ENCODE peak calls at places on chromosomes 3 and 15, in nine cellular contexts. R, P, I, J, O, M, V, S and E are unnamed samples.

GRCh38 chr15:101646652-101647051 is 5.5 kb downstream of the TM2D3 start:
- DNase-seq in I (no peak), S (no peak), P (no peak), R (no peak), M (peak; percentile 43), J (no peak), O (no peak), V (no peak), E (no peak)

GRCh38 chr3:127072971-127073851 is 90.3 kb downstream of the PLXNA1 start:
- DNase-seq in V (no peak), R (no peak), M (no peak), J (no peak), S (no peak), I (no peak), P (no peak), O (no peak), E (no peak)

GRCh38 chr15:31328425-31328998 is 1.9 kb downstream of the KLF13 start:
- DNase-seq in V (peak; percentile 7), R (peak; percentile 37), S (peak; percentile 30), J (peak; percentile 81), I (no peak), P (no peak), M (no peak), O (no peak), E (no peak)

GRCh38 chr15:63071288-63071909 is 28.9 kb downstream of the TPM1 start:
- DNase-seq in P (no peak), V (no peak), J (no peak), R (no peak), O (no peak), S (no peak), I (no peak), M (no peak), E (no peak)

GRCh38 chr15:79496838-79497237 is 64.7 kb downstream of the MINAR1 start:
- DNase-seq in S (no peak), V (no peak), O (no peak), M (no peak), J (no peak), R (no peak), P (no peak), I (no peak), E (no peak)

GRCh38 chr15:40464595-40465185 is 6.1 kb upstream of the CHST14 start:
- DNase-seq in J (no peak), P (no peak), S (no peak), M (no peak), O (no peak), V (no peak), R (no peak), I (no peak), E (no peak)

GRCh38 chr3:181105636-181106035 is 116.1 kb upstream of the DNAJC19 start:
- DNase-seq in S (no peak), I (no peak), M (no peak), V (no peak), P (no peak), J (no peak), R (no peak), O (no peak), E (no peak)

GRCh38 chr15:101115887-101116680 is 135.8 kb downstream of the CHSY1 start:
- DNase-seq in S (no peak), J (no peak), I (peak; percentile 17), P (no peak), V (no peak), R (no peak), O (no peak), M (peak; percentile 63), E (no peak)

GRCh38 chr15:70466895-70467529 is 296.3 kb downstream of the UACA start:
- DNase-seq in S (peak; percentile 55), I (no peak), M (peak; percentile 39), P (peak; percentile 12), O (peak; percentile 43), R (peak; percentile 71), J (peak; percentile 69), V (peak; percentile 72), E (peak; percentile 65)

GRCh38 chr3:117059054-117059989 is 349.7 kb downstream of the TUSC7 start:
- DNase-seq in P (peak; percentile 20), M (no peak), I (no peak), R (peak; percentile 19), V (no peak), O (no peak), S (peak; percentile 0), J (no peak), E (no peak)

GRCh38 chr3:27657404-27657803 is 64.7 kb downstream of the EOMES start:
- DNase-seq in O (peak; percentile 31), S (no peak), J (no peak), V (no peak), M (no peak), I (no peak), R (peak; percentile 24), P (no peak), E (no peak)

GRCh38 chr3:195407511-195408409 is 35.1 kb downstream of the ACAP2 start:
- DNase-seq in V (no peak), P (no peak), O (no peak), M (no peak), I (no peak), R (no peak), J (peak; percentile 71), S (no peak), E (no peak)

GRCh38 chr15:31001702-31002101 is 10.3 kb upstream of the MTMR10 start:
- DNase-seq in S (no peak), V (no peak), P (no peak), J (no peak), R (no peak), O (no peak), I (no peak), M (no peak), E (no peak)

GRCh38 chr3:16059081-16059537 is 115.4 kb upstream of the GALNT15 start:
- DNase-seq in I (no peak), O (peak; percentile 22), S (peak; percentile 55), V (no peak), J (no peak), M (no peak), P (no peak), R (no peak), E (no peak)

GRCh38 chr3:30951806-30952205 is 57.3 kb upstream of the GADL1 start:
- DNase-seq in S (no peak), R (no peak), M (no peak), V (no peak), J (no peak), P (no peak), I (no peak), O (no peak), E (no peak)

GRCh38 chr3:110293660-110294059 is 778.0 kb upstream of the NECTIN3 start:
- DNase-seq in V (no peak), J (no peak), R (no peak), M (no peak), O (no peak), P (no peak), S (peak; percentile 25), I (no peak), E (no peak)

GRCh38 chr3:39515681-39516441 is 48.4 kb downstream of the MOBP start:
- DNase-seq in S (no peak), R (no peak), M (no peak), J (no peak), I (no peak), V (no peak), O (no peak), P (no peak), E (no peak)